ENCODE peak calls at places on chromosome 4, in six cellular contexts. E is upper lobe of left lung, B is kidney, G is fibroblast of lung, X is endodermal cell, R is mammary epithelial cell. W is an unnamed sample.

GRCh38 chr4:111871802-111872201 is 273.5 kb upstream of the FAM241A start:
- DNase-seq in E (no peak), B (no peak), G (no peak), X (no peak), R (no peak), W (no peak)

GRCh38 chr4:162461952-162462351 is 298.2 kb upstream of the FSTL5 start:
- DNase-seq in E (no peak), B (no peak), G (no peak), X (no peak), R (no peak), W (no peak)

GRCh38 chr4:48944659-48945290 is 38.2 kb upstream of the OCIAD2 start:
- DNase-seq in E (no peak), B (no peak), G (no peak), X (peak; percentile 84), R (peak; percentile 61), W (peak; percentile 58)

GRCh38 chr4:93771640-93772411 is 56.7 kb upstream of the ATOH1 start:
- DNase-seq in E (no peak), B (no peak), G (peak; percentile 12), X (no peak), R (no peak), W (no peak)

GRCh38 chr4:169682360-169683047 is 62.1 kb downstream of the CLCN3 start:
- DNase-seq in E (no peak), B (no peak), G (peak; percentile 68), X (no peak), R (no peak), W (no peak)

GRCh38 chr4:3801931-3802550 is 35.9 kb downstream of the ADRA2C start:
- DNase-seq in E (no peak), B (peak; percentile 55), G (no peak), X (no peak), R (no peak), W (no peak)

GRCh38 chr4:80710748-80711451 is 319.6 kb upstream of the BMP3 start:
- DNase-seq in E (no peak), B (no peak), G (no peak), X (peak; percentile 44), R (no peak), W (no peak)

GRCh38 chr4:182688081-182688480 is 229.1 kb downstream of the DCTD start:
- DNase-seq in E (no peak), B (peak; percentile 37), G (no peak), X (peak; percentile 76), R (no peak), W (no peak)

GRCh38 chr4:186695392-186695791 is 28.3 kb downstream of the FAT1 start:
- DNase-seq in E (no peak), B (no peak), G (no peak), X (no peak), R (no peak), W (no peak)

GRCh38 chr4:103150677-103151076 is 47.5 kb downstream of the CENPE start:
- DNase-seq in E (no peak), B (no peak), G (no peak), X (no peak), R (peak; percentile 78), W (peak; percentile 1)

GRCh38 chr4:121053601-121054143 is 18.7 kb downstream of the NDNF start:
- DNase-seq in E (no peak), B (no peak), G (no peak), X (no peak), R (peak; percentile 58), W (peak; percentile 11)

GRCh38 chr4:30726090-30726668 is 6.0 kb downstream of the PCDH7 start:
- DNase-seq in E (no peak), B (no peak), G (peak; percentile 39), X (no peak), R (no peak), W (no peak)

GRCh38 chr4:188986271-188986689 is 847.0 kb downstream of the TRIML1 start:
- DNase-seq in E (no peak), B (no peak), G (peak; percentile 60), X (no peak), R (peak; percentile 89), W (peak; percentile 70)

GRCh38 chr4:74789518-74789917 is 4.8 kb downstream of the BTC start:
- DNase-seq in E (no peak), B (no peak), G (no peak), X (no peak), R (no peak), W (no peak)

GRCh38 chr4:74796631-74797030 is 2.3 kb upstream of the BTC start:
- DNase-seq in E (no peak), B (no peak), G (no peak), X (no peak), R (no peak), W (no peak)

GRCh38 chr4:74794341-74794801 is at the start of gene BTC:
- DNase-seq in E (peak; percentile 75), B (peak; percentile 78), G (peak; percentile 27), X (peak; percentile 77), R (peak; percentile 52), W (peak; percentile 78)

GRCh38 chr4:74790652-74791051 is 3.7 kb downstream of the BTC start:
- DNase-seq in E (no peak), B (no peak), G (no peak), X (no peak), R (no peak), W (no peak)

GRCh38 chr4:74793757-74794340 is 474 bp downstream of the BTC start:
- DNase-seq in E (peak; percentile 79), B (peak; percentile 91), G (peak; percentile 35), X (peak; percentile 93), R (peak; percentile 44), W (peak; percentile 24)
- TF ChIP-seq CTCF in E (no peak), B (no peak), G (peak; percentile 46), X (peak; percentile 77), R (peak; percentile 59), W (peak; percentile 33)

GRCh38 chr4:6155996-6156395 is 44.4 kb downstream of the JAKMIP1 start:
- DNase-seq in E (no peak), B (no peak), G (no peak), X (no peak), R (no peak), W (no peak)
- H3K27ac ChIP-seq in E (no peak overlapping the region), B (no peak overlapping the region), G (no peak overlapping the region), X (no peak overlapping the region), R (no peak overlapping the region), W (no peak overlapping the region)

GRCh38 chr4:31998807-31999206 is 1278.6 kb downstream of the PCDH7 start:
- DNase-seq in E (no peak), B (no peak), G (no peak), X (no peak), R (no peak), W (no peak)

GRCh38 chr4:32002037-32002747 is 1282.0 kb downstream of the PCDH7 start:
- DNase-seq in E (no peak), B (no peak), G (no peak), X (no peak), R (no peak), W (no peak)

GRCh38 chr4:32000846-32001488 is 1280.8 kb downstream of the PCDH7 start:
- DNase-seq in E (no peak), B (no peak), G (no peak), X (no peak), R (no peak), W (no peak)

DNA sequence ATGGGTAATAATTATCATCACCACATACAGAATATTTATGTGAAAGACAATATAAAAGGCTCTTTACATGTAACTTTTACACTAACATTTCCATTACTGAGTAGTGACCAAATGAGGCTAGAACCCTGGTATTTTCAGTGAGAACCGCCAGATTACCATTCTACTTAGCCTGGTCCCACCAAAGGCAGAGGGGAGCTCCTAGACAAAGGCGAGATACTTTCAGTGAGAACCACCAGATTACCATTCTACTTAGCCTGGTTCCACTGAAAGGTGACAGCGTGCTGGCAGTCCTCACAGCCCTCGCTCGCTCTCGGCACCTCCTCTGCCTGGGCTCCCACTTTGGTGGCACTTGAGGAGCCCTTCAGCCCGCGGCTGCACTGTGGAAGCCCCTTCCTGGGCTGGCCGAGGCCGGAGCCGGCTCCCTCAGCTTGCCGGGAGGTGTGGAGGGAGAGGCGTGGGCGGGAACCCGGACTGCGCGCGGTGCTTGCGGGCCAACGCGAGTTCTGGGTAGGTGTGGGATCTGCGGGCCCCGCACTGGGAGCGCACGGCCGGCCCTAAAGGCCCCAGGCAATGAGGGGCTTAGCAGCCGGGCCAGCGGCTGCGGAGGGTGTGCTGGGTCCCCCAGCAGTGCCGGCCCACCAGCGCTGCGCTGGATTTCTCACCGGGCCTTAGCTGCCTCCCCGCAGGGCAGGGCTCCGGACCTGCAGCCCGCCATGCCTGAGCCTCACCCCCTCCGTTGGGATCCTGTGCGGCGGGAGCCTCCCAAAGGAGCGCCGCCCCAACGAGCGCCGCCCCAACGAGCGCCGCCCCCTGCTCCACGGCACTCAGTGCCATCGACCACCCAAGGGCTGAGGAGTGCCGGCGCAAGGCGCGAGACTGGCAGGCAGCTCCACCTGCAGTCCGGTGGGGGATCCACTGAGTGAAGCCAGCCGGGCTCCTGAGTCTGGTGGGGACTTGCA is 1276.1 kb downstream of the PCDH7 start:
- DNase-seq in E (no peak), B (peak; percentile 65), G (no peak), X (peak; percentile 87), R (no peak), W (no peak)
- TF ChIP-seq CTCF in E (no peak), B (no peak), G (no peak), X (peak; percentile 61), R (no peak), W (no peak)

DNA sequence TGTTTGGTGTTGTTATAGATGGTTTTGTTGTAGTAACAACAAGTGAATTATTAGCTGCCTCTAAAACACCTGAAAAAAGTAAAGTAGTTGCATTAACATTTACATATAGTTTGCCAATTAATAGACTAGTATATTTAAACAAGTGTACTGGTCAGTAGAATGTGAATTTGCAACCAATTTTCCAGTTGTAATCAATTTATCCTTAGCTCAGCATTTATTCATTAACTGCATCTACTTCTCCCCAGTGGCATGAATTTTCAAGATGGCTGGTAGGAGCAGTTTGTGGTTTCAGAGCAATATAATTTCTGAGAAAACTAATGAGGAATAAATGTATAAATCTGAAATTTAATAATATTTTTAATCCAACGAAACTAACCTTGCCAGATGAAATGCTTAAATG is 37.9 kb downstream of the EMCN start:
- DNase-seq in E (no peak), B (no peak), G (no peak), X (no peak), R (no peak), W (no peak)
- H3K27ac ChIP-seq in E (no peak overlapping the region), B (no peak overlapping the region), G (no peak overlapping the region), X (no peak overlapping the region), R (no peak overlapping the region), W (no peak overlapping the region)

GRCh38 chr4:128241019-128241418 is 46.6 kb downstream of the PGRMC2 start:
- DNase-seq in E (no peak), B (no peak), G (no peak), X (no peak), R (no peak), W (no peak)
- TF ChIP-seq CTCF in E (no peak), B (no peak), G (no peak), X (no peak), R (no peak), W (no peak)

GRCh38 chr4:87053802-87054767 is 119.3 kb downstream of the AFF1 start:
- DNase-seq in E (no peak), B (no peak), G (no peak), X (no peak), R (no peak), W (no peak)
- H3K27ac ChIP-seq in E (peak overlapping the region; percentile 56), B (peak overlapping the region; percentile 69), G (no peak overlapping the region), X (no peak overlapping the region), R (no peak overlapping the region), W (no peak overlapping the region)

W was measured in RWPE1.